ENCODE peak calls at places on chromosomes 16 and 17, in six cellular contexts. U is left ventricle myocardium inferior, E is mucosa of descending colon, D is omental fat pad, B is hepatocyte, Z is lower leg skin. T is an unnamed sample.

GRCh38 chr16:74611721-74612120 is 4.8 kb upstream of the GLG1 start:
- DNase-seq in E (no peak), D (no peak), Z (no peak), U (no peak), B (no peak), T (no peak)

GRCh38 chr16:9033125-9033830 is 58.2 kb upstream of the HAPSTR1 start:
- DNase-seq in Z (no peak), D (no peak), B (peak; percentile 70), E (peak; percentile 37), U (no peak), T (peak; percentile 38)

GRCh38 chr16:87854053-87854906 is 15.0 kb downstream of the SLC7A5 start:
- DNase-seq in Z (no peak), E (peak; percentile 50), D (no peak), B (peak; percentile 68), U (no peak), T (no peak)

GRCh38 chr16:64321881-64322280 is 800.0 kb downstream of the CDH11 start:
- DNase-seq in E (no peak), D (no peak), B (no peak), Z (no peak), U (no peak), T (no peak)

GRCh38 chr17:75684924-75685323 is 17.8 kb downstream of the SAP30BP start:
- DNase-seq in B (peak; percentile 49), D (no peak), E (peak; percentile 61), U (no peak), Z (peak; percentile 77), T (no peak)

GRCh38 chr17:57956311-57957119 is 1.3 kb upstream of the CUEDC1 start:
- DNase-seq in B (no peak), Z (no peak), E (no peak), U (no peak), D (no peak), T (no peak)

GRCh38 chr16:1426734-1427451 is 4.0 kb upstream of the PERCC1 start:
- DNase-seq in Z (no peak), D (no peak), U (no peak), E (no peak), B (no peak), T (no peak)

GRCh38 chr17:78358538-78359215 is 1.2 kb downstream of the SOCS3 start:
- DNase-seq in U (no peak), D (no peak), Z (no peak), B (no peak), E (peak; percentile 57), T (no peak)

GRCh38 chr17:74598346-74599022 is 6.4 kb upstream of the CD300LD start:
- DNase-seq in B (no peak), Z (no peak), E (no peak), U (no peak), D (no peak), T (no peak)

GRCh38 chr17:18205861-18206260 is 19.6 kb upstream of the LLGL1 start:
- DNase-seq in E (no peak), U (no peak), D (no peak), B (no peak), Z (no peak), T (no peak)

GRCh38 chr16:74201561-74201960 is 95.1 kb upstream of the PSMD7 start:
- DNase-seq in E (no peak), Z (no peak), D (no peak), B (no peak), U (no peak), T (no peak)

GRCh38 chr16:8686879-8687278 is 12.5 kb downstream of the ABAT start:
- DNase-seq in U (no peak), B (no peak), E (peak; percentile 39), Z (no peak), D (no peak), T (no peak)

GRCh38 chr17:62565817-62566216 is 61.7 kb upstream of the MRC2 start:
- DNase-seq in Z (no peak), B (no peak), D (no peak), U (no peak), E (no peak), T (no peak)

GRCh38 chr16:24906199-24906808 is 60.5 kb downstream of the SLC5A11 start:
- DNase-seq in Z (no peak), U (no peak), D (no peak), E (no peak), B (peak; percentile 38), T (no peak)

GRCh38 chr16:877242-878065 is 76.9 kb upstream of the GNG13 start:
- DNase-seq in U (no peak), Z (no peak), E (no peak), D (no peak), B (no peak), T (no peak)

GRCh38 chr16:29857133-29857760 is 5.8 kb downstream of the CDIPT start:
- DNase-seq in D (no peak), Z (no peak), U (no peak), E (no peak), B (no peak), T (no peak)

GRCh38 chr16:84712801-84713775 is 13.3 kb downstream of the USP10 start:
- DNase-seq in U (no peak), B (no peak), D (no peak), Z (no peak), E (no peak), T (no peak)

GRCh38 chr16:84712138-84712671 is 12.4 kb downstream of the USP10 start:
- DNase-seq in U (no peak), B (no peak), Z (no peak), E (no peak), D (no peak), T (no peak)

GRCh38 chr16:84716740-84717139 is 16.9 kb downstream of the USP10 start:
- DNase-seq in E (no peak), D (no peak), B (no peak), Z (no peak), U (no peak), T (no peak)

GRCh38 chr16:84715854-84716253 is 16.1 kb downstream of the USP10 start:
- DNase-seq in E (no peak), D (no peak), B (no peak), U (no peak), Z (no peak), T (no peak)

GRCh38 chr16:84714028-84714427 is 14.2 kb downstream of the USP10 start:
- DNase-seq in B (no peak), E (no peak), D (no peak), Z (no peak), U (no peak), T (no peak)
- TF ChIP-seq CTCF in B (no peak), E (no peak), D (no peak), Z (no peak), U (no peak), T (no peak)

DNA sequence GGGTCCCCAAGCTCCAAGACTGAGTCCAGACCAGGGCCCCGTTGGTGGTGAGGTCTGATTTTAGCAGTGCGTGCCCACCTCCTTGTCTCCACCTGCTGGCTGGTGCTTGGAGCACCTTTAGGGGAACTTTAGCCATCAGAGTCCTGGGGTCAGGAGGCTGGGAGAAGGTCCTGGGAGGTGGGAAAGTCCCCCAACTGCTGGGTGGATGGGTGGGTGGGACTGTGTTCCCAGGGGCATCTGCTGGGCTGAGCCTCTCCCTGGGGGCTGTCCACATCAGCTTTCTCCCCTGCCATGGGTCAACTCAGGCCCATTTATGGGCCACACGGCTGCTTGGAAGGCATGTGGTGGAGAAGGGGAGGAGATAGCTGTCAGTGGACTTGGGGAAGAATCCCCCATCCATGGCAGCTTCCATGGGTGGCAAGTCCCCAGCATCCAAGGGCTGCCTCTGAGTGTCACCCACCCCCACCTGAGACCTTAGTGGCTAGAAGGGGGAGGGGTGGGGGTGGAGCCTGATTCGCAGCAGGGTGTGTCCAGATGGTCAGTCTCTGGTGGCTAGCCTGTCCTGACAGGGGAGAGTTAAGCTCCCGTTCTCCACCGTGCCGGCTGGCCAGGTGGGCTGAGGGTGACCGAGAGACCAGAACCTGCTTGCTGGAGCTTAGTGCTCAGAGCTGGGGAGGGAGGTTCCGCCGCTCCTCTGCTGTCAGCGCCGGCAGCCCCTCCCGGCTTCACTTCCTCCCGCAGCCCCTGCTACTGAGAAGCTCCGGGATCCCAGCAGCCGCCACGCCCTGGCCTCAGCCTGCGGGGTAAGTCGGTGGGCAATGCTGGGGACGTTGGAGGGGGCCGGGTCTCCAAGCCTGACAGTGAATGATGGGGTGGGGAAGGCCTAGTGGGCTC is at the start of gene TRPV2:
- DNase-seq in U (peak; percentile 56), D (no peak), Z (no peak), B (peak; percentile 32), E (peak; percentile 69), T (no peak)
- TF ChIP-seq CTCF in U (peak; percentile 48), D (no peak), Z (no peak), B (peak; percentile 26), E (peak; percentile 21), T (no peak)

DNA sequence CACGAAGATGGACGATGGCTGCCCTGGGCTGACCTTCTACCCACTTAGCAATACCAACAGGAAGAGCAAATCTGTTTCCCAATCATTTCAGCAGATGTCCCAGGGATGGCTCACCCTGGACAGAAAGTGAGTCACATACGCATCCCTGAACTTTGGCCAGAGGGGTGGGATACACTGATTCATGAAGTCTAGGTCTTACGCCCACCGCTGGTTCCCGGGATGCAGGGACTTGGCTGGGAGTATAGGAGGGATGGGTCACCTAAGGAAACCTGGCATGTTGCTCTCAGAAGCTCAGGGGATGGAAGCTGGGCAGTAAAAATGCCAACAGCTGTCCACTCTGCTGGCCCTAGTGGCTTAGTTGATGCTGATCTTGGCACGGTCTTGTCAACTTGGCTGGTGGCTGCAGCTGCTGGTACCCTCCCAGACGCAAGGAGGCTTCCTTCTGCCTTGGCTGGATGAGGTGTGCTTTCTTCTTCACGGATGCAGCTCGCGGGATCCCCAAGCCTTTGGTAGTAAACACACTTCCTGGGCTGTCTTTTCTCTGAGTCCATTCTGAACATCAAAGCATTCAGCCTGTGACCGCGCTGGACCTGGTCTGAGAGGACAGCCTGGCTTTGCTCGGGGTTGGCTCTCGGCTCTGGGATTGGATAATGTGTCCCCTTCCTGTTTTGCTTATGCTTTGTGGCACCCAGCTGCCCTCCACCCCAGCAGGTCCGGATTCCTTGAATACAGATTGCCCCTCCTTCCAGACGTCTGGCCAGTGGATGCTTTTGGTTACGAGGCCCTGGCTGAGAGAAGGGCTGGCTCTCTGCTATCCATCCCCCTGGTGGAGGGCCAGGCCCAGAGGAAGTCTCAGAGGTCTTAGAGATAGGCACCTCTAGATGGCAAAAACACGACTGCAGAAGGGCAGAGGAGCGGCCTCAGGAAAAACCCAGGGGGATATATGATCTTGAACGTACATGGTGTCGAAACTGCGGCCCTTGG is 71.5 kb downstream of the RAP1GAP2 start:
- DNase-seq in B (no peak), Z (no peak), D (no peak), E (no peak), U (no peak), T (peak; percentile 26)
- TF ChIP-seq CTCF in B (no peak), Z (no peak), D (no peak), E (no peak), U (no peak), T (no peak)

DNA sequence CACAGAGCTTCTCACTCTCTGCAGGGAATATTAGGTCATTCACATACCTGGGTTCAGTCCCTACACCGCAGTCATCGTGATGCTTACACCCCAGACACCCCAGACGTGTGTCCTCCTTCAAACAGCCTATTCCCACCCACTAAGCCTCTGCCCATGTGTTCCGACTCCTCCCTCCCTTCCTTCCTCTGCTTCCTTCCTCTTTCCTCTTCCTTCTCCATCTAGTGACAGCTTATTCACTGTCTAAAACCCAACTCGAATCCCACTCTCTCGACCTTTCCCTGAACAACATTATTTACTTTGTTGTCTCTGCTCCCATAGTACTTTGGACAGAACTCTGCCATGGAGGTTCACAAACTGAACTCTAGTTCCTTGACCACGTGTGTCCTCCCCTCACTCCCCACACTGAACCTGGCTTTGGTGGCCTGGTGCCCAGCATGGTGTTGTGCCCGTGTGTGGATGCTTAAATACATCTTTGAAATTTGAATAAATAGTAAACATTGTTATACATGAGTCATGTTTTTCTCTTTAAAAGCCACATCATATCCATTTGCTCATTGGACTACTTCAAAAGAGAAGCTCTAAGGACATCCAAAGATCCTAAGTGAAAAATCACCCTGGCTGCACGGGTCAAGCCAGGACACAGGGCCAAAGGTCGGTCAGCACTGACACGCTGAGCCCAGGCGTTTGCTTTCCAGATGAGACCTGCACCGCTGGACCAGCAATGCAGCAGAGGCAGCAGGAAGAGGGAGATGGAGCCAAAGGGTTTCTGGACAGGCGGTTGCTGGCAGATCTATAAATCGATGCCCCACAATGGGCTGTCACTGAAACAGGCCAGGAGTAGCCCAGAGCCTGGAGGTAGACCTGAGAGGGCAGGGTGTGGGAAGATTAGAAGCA is 14.1 kb upstream of the G6PC1 start:
- DNase-seq in D (no peak), B (no peak), U (no peak), E (no peak), Z (peak; percentile 16), T (no peak)
- TF ChIP-seq CTCF in D (no peak), B (no peak), U (no peak), E (no peak), Z (no peak), T (no peak)

T was measured in dorsolateral prefrontal cortex.